ENCODE peak calls at places on chromosome 6, in eight cellular contexts. One of them, this sample, is unnamed.

GRCh38 chr6:20907486-20908071 is 373.3 kb downstream of the CDKAL1 start:
- DNase-seq in trophoblast cell: no peak
- DNase-seq in PC-3: no peak
- DNase-seq in neural progenitor cell: no peak
- DNase-seq in cardiac muscle cell: no peak
- DNase-seq in right cardiac atrium: no peak
- DNase-seq in CD8-positive, alpha-beta T cell: no peak
- DNase-seq in hepatocyte: no peak
- DNase-seq in this sample: no peak

GRCh38 chr6:41645007-41645618 is 6.8 kb downstream of the MDFI start:
- DNase-seq in trophoblast cell: no peak
- DNase-seq in PC-3: no peak
- DNase-seq in neural progenitor cell: peak; percentile 38
- DNase-seq in cardiac muscle cell: no peak
- DNase-seq in right cardiac atrium: no peak
- DNase-seq in CD8-positive, alpha-beta T cell: no peak
- DNase-seq in hepatocyte: no peak
- DNase-seq in this sample: no peak

GRCh38 chr6:4698901-4699659 is 77.1 kb upstream of the CDYL start:
- DNase-seq in trophoblast cell: no peak
- DNase-seq in PC-3: no peak
- DNase-seq in neural progenitor cell: no peak
- DNase-seq in cardiac muscle cell: no peak
- DNase-seq in right cardiac atrium: no peak
- DNase-seq in CD8-positive, alpha-beta T cell: no peak
- DNase-seq in hepatocyte: no peak
- DNase-seq in this sample: no peak

GRCh38 chr6:40410792-40411191 is 176.4 kb downstream of the LRFN2 start:
- DNase-seq in trophoblast cell: no peak
- DNase-seq in PC-3: no peak
- DNase-seq in neural progenitor cell: no peak
- DNase-seq in cardiac muscle cell: no peak
- DNase-seq in right cardiac atrium: no peak
- DNase-seq in CD8-positive, alpha-beta T cell: no peak
- DNase-seq in hepatocyte: no peak
- DNase-seq in this sample: no peak

GRCh38 chr6:99412065-99412464 is 13.0 kb downstream of the PNISR start:
- DNase-seq in trophoblast cell: no peak
- DNase-seq in PC-3: no peak
- DNase-seq in neural progenitor cell: no peak
- DNase-seq in cardiac muscle cell: no peak
- DNase-seq in right cardiac atrium: no peak
- DNase-seq in CD8-positive, alpha-beta T cell: no peak
- DNase-seq in hepatocyte: no peak
- DNase-seq in this sample: no peak

GRCh38 chr6:105936972-105937371 is 149.2 kb upstream of the PRDM1 start:
- DNase-seq in trophoblast cell: no peak
- DNase-seq in PC-3: no peak
- DNase-seq in neural progenitor cell: no peak
- DNase-seq in cardiac muscle cell: no peak
- DNase-seq in right cardiac atrium: no peak
- DNase-seq in CD8-positive, alpha-beta T cell: no peak
- DNase-seq in hepatocyte: no peak
- DNase-seq in this sample: no peak

GRCh38 chr6:84569882-84570281 is 194.5 kb downstream of the TBX18 start:
- DNase-seq in trophoblast cell: no peak
- DNase-seq in PC-3: no peak
- DNase-seq in neural progenitor cell: no peak
- DNase-seq in cardiac muscle cell: no peak
- DNase-seq in right cardiac atrium: no peak
- DNase-seq in CD8-positive, alpha-beta T cell: no peak
- DNase-seq in hepatocyte: no peak
- DNase-seq in this sample: no peak

GRCh38 chr6:104796031-104796785 is 63.5 kb downstream of the HACE1 start:
- DNase-seq in trophoblast cell: no peak
- DNase-seq in PC-3: no peak
- DNase-seq in neural progenitor cell: no peak
- DNase-seq in cardiac muscle cell: no peak
- DNase-seq in right cardiac atrium: no peak
- DNase-seq in CD8-positive, alpha-beta T cell: no peak
- DNase-seq in hepatocyte: no peak
- DNase-seq in this sample: no peak

GRCh38 chr6:118639054-118639964 is 12.1 kb downstream of the CEP85L start:
- DNase-seq in trophoblast cell: no peak
- DNase-seq in PC-3: no peak
- DNase-seq in neural progenitor cell: no peak
- DNase-seq in cardiac muscle cell: no peak
- DNase-seq in right cardiac atrium: no peak
- DNase-seq in CD8-positive, alpha-beta T cell: no peak
- DNase-seq in hepatocyte: no peak
- DNase-seq in this sample: no peak

DNA sequence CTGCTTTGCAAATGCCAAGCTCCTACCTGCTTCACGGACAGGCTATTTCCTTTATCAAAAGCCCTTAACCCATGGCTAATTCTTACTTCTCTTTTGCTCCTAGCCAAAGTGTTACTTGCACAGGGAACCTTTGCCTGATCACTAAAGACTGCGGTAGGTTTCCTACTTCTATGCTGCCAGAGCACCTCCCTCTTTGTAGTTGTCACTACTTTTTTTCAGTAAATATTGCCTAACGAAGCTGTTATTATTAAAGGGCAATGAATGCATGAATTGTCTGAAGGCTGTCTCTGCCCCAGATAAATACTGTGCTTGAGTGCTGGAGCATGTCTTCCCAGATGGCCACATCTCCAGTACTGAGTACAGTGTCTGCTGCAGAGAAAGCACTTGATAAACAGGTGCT is 73.4 kb upstream of the TRAF3IP2 start:
- DNase-seq in trophoblast cell: no peak
- DNase-seq in PC-3: no peak
- DNase-seq in neural progenitor cell: no peak
- DNase-seq in cardiac muscle cell: no peak
- DNase-seq in right cardiac atrium: no peak
- DNase-seq in CD8-positive, alpha-beta T cell: no peak
- DNase-seq in hepatocyte: no peak
- DNase-seq in this sample: no peak
- H3K4me1 ChIP-seq in trophoblast cell: no peaks in the 10 kb centered on the region
- H3K4me1 ChIP-seq in PC-3: no peaks in the 10 kb centered on the region
- H3K4me1 ChIP-seq in neural progenitor cell: peaks cover 72% of the 10 kb centered on the region
- H3K4me1 ChIP-seq in cardiac muscle cell: no peaks in the 10 kb centered on the region
- H3K4me1 ChIP-seq in right cardiac atrium: peaks cover 16% of the 10 kb centered on the region
- H3K4me1 ChIP-seq in CD8-positive, alpha-beta T cell: peaks cover 25% of the 10 kb centered on the region
- H3K4me1 ChIP-seq in hepatocyte: peaks cover 21% of the 10 kb centered on the region
- H3K4me1 ChIP-seq in this sample: peaks cover 16% of the 10 kb centered on the region

GRCh38 chr6:170293881-170294755 is 3.2 kb upstream of the DLL1 start:
- DNase-seq in trophoblast cell: no peak
- DNase-seq in PC-3: no peak
- DNase-seq in neural progenitor cell: peak; percentile 71
- DNase-seq in cardiac muscle cell: no peak
- DNase-seq in right cardiac atrium: no peak
- DNase-seq in CD8-positive, alpha-beta T cell: no peak
- DNase-seq in hepatocyte: no peak
- DNase-seq in this sample: no peak
- H3K4me1 ChIP-seq in trophoblast cell: peaks cover 38% of the 10 kb centered on the region
- H3K4me1 ChIP-seq in PC-3: peaks cover 10% of the 10 kb centered on the region
- H3K4me1 ChIP-seq in neural progenitor cell: peaks cover 60% of the 10 kb centered on the region
- H3K4me1 ChIP-seq in cardiac muscle cell: peaks cover 3% of the 10 kb centered on the region
- H3K4me1 ChIP-seq in right cardiac atrium: peaks cover 10% of the 10 kb centered on the region
- H3K4me1 ChIP-seq in CD8-positive, alpha-beta T cell: peaks cover 46% of the 10 kb centered on the region
- H3K4me1 ChIP-seq in hepatocyte: peaks cover 47% of the 10 kb centered on the region
- H3K4me1 ChIP-seq in this sample: peaks cover 53% of the 10 kb centered on the region

GRCh38 chr6:129701721-129702455 is 8.1 kb downstream of the ARHGAP18 start:
- DNase-seq in trophoblast cell: peak; percentile 75
- DNase-seq in PC-3: no peak
- DNase-seq in neural progenitor cell: no peak
- DNase-seq in cardiac muscle cell: no peak
- DNase-seq in right cardiac atrium: no peak
- DNase-seq in CD8-positive, alpha-beta T cell: no peak
- DNase-seq in hepatocyte: no peak
- DNase-seq in this sample: no peak
- H3K4me1 ChIP-seq in trophoblast cell: no peaks in the 10 kb centered on the region
- H3K4me1 ChIP-seq in PC-3: peaks cover 10% of the 10 kb centered on the region
- H3K4me1 ChIP-seq in neural progenitor cell: no peaks in the 10 kb centered on the region
- H3K4me1 ChIP-seq in cardiac muscle cell: no peaks in the 10 kb centered on the region
- H3K4me1 ChIP-seq in right cardiac atrium: peaks cover 2% of the 10 kb centered on the region
- H3K4me1 ChIP-seq in CD8-positive, alpha-beta T cell: no peaks in the 10 kb centered on the region
- H3K4me1 ChIP-seq in hepatocyte: no peaks in the 10 kb centered on the region
- H3K4me1 ChIP-seq in this sample: no peaks in the 10 kb centered on the region

DNA sequence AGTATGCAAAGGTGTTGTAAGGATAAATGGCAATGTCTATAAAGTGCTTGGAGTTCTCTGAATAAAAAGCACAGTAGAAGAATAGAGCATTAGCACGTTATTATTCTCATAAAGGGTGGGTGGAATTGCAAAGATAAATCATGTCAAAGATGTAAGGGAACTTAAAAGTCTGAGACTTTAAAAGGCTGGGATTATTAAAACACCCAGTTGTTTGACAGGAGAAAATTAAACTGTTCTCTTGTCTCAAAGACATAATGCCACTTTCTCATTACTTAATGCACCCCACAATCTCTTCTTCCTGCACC is 70.4 kb upstream of the PDE10A start:
- DNase-seq in trophoblast cell: no peak
- DNase-seq in PC-3: no peak
- DNase-seq in neural progenitor cell: no peak
- DNase-seq in cardiac muscle cell: no peak
- DNase-seq in right cardiac atrium: no peak
- DNase-seq in CD8-positive, alpha-beta T cell: no peak
- DNase-seq in hepatocyte: no peak
- DNase-seq in this sample: no peak
- H3K4me1 ChIP-seq in trophoblast cell: no peaks in the 10 kb centered on the region
- H3K4me1 ChIP-seq in PC-3: no peaks in the 10 kb centered on the region
- H3K4me1 ChIP-seq in neural progenitor cell: no peaks in the 10 kb centered on the region
- H3K4me1 ChIP-seq in cardiac muscle cell: no peaks in the 10 kb centered on the region
- H3K4me1 ChIP-seq in right cardiac atrium: no peaks in the 10 kb centered on the region
- H3K4me1 ChIP-seq in CD8-positive, alpha-beta T cell: no peaks in the 10 kb centered on the region
- H3K4me1 ChIP-seq in hepatocyte: no peaks in the 10 kb centered on the region
- H3K4me1 ChIP-seq in this sample: no peaks in the 10 kb centered on the region

DNA sequence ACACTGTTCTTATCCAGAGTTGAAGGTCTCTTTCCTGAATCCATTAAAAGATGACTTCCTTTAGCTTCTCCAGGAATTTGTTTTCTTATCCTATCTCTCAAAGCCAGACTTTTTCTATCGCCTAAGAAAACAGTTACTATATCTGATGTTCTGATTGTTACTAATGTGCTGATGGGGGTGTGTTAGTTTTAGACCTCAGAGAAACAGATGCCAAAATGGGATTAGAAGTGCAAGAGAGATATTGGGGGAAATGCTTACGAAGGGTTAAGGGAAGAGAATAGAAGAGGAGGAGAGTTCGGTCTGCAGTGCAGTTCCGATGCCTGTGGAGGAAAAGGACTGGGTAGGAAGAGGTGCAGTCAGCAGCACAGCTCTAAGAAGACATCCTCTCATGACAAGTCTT is 35.7 kb upstream of the ADGRG6 start:
- DNase-seq in trophoblast cell: no peak
- DNase-seq in PC-3: no peak
- DNase-seq in neural progenitor cell: no peak
- DNase-seq in cardiac muscle cell: no peak
- DNase-seq in right cardiac atrium: no peak
- DNase-seq in CD8-positive, alpha-beta T cell: no peak
- DNase-seq in hepatocyte: no peak
- DNase-seq in this sample: no peak
- H3K4me1 ChIP-seq in trophoblast cell: no peaks in the 10 kb centered on the region
- H3K4me1 ChIP-seq in PC-3: no peaks in the 10 kb centered on the region
- H3K4me1 ChIP-seq in neural progenitor cell: no peaks in the 10 kb centered on the region
- H3K4me1 ChIP-seq in cardiac muscle cell: no peaks in the 10 kb centered on the region
- H3K4me1 ChIP-seq in right cardiac atrium: no peaks in the 10 kb centered on the region
- H3K4me1 ChIP-seq in CD8-positive, alpha-beta T cell: no peaks in the 10 kb centered on the region
- H3K4me1 ChIP-seq in hepatocyte: peaks cover 3% of the 10 kb centered on the region
- H3K4me1 ChIP-seq in this sample: no peaks in the 10 kb centered on the region

GRCh38 chr6:26275663-26276062 is 89.3 kb upstream of the BTN3A2 start:
- DNase-seq in trophoblast cell: no peak
- DNase-seq in PC-3: no peak
- DNase-seq in neural progenitor cell: no peak
- DNase-seq in cardiac muscle cell: no peak
- DNase-seq in right cardiac atrium: no peak
- DNase-seq in CD8-positive, alpha-beta T cell: no peak
- DNase-seq in hepatocyte: no peak
- DNase-seq in this sample: no peak
- H3K4me1 ChIP-seq in trophoblast cell: peaks cover 3% of the 10 kb centered on the region
- H3K4me1 ChIP-seq in PC-3: no peaks in the 10 kb centered on the region
- H3K4me1 ChIP-seq in neural progenitor cell: peaks cover 26% of the 10 kb centered on the region
- H3K4me1 ChIP-seq in cardiac muscle cell: peaks cover under 1% of the 10 kb centered on the region
- H3K4me1 ChIP-seq in right cardiac atrium: peaks cover 4% of the 10 kb centered on the region
- H3K4me1 ChIP-seq in CD8-positive, alpha-beta T cell: peaks cover 22% of the 10 kb centered on the region
- H3K4me1 ChIP-seq in hepatocyte: peaks cover 5% of the 10 kb centered on the region
- H3K4me1 ChIP-seq in this sample: peaks cover 17% of the 10 kb centered on the region

DNA sequence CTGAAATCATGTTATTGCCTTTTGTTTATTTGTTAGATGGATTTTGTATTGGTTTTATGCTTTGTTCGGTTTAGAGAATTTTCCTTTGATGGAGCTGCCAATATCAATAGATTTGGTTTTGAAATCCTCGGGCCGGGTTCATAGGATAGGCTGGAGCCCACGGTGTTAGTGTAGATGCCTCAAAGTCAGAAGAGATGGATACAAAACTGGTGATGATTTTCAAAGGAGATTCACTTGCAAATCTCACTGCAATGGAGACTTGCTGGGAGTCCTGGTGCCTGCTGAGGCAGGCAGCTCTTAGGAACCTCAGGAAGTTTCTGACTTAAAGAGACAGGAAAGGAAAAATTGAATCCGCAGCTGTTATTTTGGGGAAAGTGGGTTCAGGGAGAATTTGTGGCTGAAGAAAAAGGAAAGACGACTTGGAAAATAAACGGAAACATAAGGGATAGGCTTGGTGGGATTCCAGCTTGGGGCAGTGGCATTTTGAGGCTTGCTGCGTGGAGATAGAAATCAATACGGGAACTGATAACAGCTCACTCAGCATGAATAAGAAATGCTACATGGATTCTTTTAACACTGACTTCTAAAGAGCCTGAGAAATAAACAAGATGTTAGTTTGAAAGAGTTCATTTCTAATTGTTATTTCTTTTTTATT is 241.6 kb downstream of the PHACTR1 start:
- DNase-seq in trophoblast cell: peak; percentile 38
- DNase-seq in PC-3: no peak
- DNase-seq in neural progenitor cell: no peak
- DNase-seq in cardiac muscle cell: no peak
- DNase-seq in right cardiac atrium: no peak
- DNase-seq in CD8-positive, alpha-beta T cell: no peak
- DNase-seq in hepatocyte: peak; percentile 6
- DNase-seq in this sample: no peak
- H3K4me1 ChIP-seq in trophoblast cell: peaks cover 10% of the 10 kb centered on the region
- H3K4me1 ChIP-seq in PC-3: no peaks in the 10 kb centered on the region
- H3K4me1 ChIP-seq in neural progenitor cell: peaks cover 23% of the 10 kb centered on the region
- H3K4me1 ChIP-seq in cardiac muscle cell: peaks cover 44% of the 10 kb centered on the region
- H3K4me1 ChIP-seq in right cardiac atrium: peaks cover 2% of the 10 kb centered on the region
- H3K4me1 ChIP-seq in CD8-positive, alpha-beta T cell: peaks cover 10% of the 10 kb centered on the region
- H3K4me1 ChIP-seq in hepatocyte: peaks cover 9% of the 10 kb centered on the region
- H3K4me1 ChIP-seq in this sample: peaks cover 6% of the 10 kb centered on the region

GRCh38 chr6:160167547-160168391 is 46.2 kb downstream of the SLC22A1 start:
- DNase-seq in trophoblast cell: no peak
- DNase-seq in PC-3: peak; percentile 3
- DNase-seq in neural progenitor cell: peak; percentile 20
- DNase-seq in cardiac muscle cell: no peak
- DNase-seq in right cardiac atrium: no peak
- DNase-seq in CD8-positive, alpha-beta T cell: no peak
- DNase-seq in hepatocyte: no peak
- DNase-seq in this sample: no peak
- H3K4me1 ChIP-seq in trophoblast cell: peaks cover 3% of the 10 kb centered on the region
- H3K4me1 ChIP-seq in PC-3: no peaks in the 10 kb centered on the region
- H3K4me1 ChIP-seq in neural progenitor cell: peaks cover 6% of the 10 kb centered on the region
- H3K4me1 ChIP-seq in cardiac muscle cell: no peaks in the 10 kb centered on the region
- H3K4me1 ChIP-seq in right cardiac atrium: no peaks in the 10 kb centered on the region
- H3K4me1 ChIP-seq in CD8-positive, alpha-beta T cell: no peaks in the 10 kb centered on the region
- H3K4me1 ChIP-seq in hepatocyte: peaks cover 4% of the 10 kb centered on the region
- H3K4me1 ChIP-seq in this sample: no peaks in the 10 kb centered on the region

This sample was measured in effector memory CD4-positive, alpha-beta T cell.